ENCODE peak calls at places on chromosomes 16 and 17, in six cellular contexts. S is activated gamma-delta T cell treated with Interleukin-2 at 50 U/mL for 16 hours, P is ELR, M is T47D, C is iris pigment epithelial cell, A is HEK293T. U is an unnamed sample.

GRCh38 chr17:77796201-77796860 is 162.2 kb upstream of the TNRC6C start:
- DNase-seq in A (no peak), C (no peak), P (no peak), M (no peak), S (no peak), U (no peak)

GRCh38 chr17:72077326-72077960 is 43.4 kb upstream of the SOX9 start:
- DNase-seq in M (no peak), S (no peak), A (no peak), C (no peak), P (peak), U (no peak)

GRCh38 chr16:24346734-24347133 is 90.6 kb downstream of the CACNG3 start:
- DNase-seq in S (no peak), P (no peak), C (no peak), M (no peak), A (no peak), U (no peak)

GRCh38 chr17:6666077-6666521 is 14.5 kb downstream of the C17orf100 start:
- DNase-seq in P (peak), S (peak), M (peak), A (peak), C (peak), U (peak)

GRCh38 chr17:27755706-27756466 is 44.4 kb downstream of the NOS2 start:
- DNase-seq in P (no peak), C (no peak), A (no peak), S (no peak), M (no peak), U (no peak)

GRCh38 chr16:8863594-8864424 is 5.0 kb downstream of the CARHSP1 start:
- DNase-seq in C (no peak), M (peak), A (no peak), S (no peak), P (no peak), U (no peak)

GRCh38 chr17:57527437-57528083 is 217.5 kb downstream of the CCDC182 start:
- DNase-seq in C (no peak), P (no peak), S (no peak), A (no peak), M (no peak), U (no peak)

GRCh38 chr17:58333396-58334207 is 5.0 kb upstream of the TSPOAP1 start:
- DNase-seq in C (no peak), A (no peak), S (no peak), M (no peak), P (no peak), U (no peak)

GRCh38 chr16:67470314-67470713 is 10.6 kb downstream of the ATP6V0D1 start:
- DNase-seq in C (no peak), S (no peak), M (peak), P (no peak), A (no peak), U (peak)

GRCh38 chr17:82246365-82247174 is 17.7 kb downstream of the SLC16A3 start:
- DNase-seq in C (peak), M (no peak), P (peak), A (no peak), S (no peak), U (no peak)

GRCh38 chr16:27724491-27724878 is 174.5 kb downstream of the KATNIP start:
- DNase-seq in A (no peak), C (no peak), M (peak), S (no peak), P (no peak), U (peak)

GRCh38 chr17:35345926-35346771 is 27.3 kb downstream of the SLFN11 start:
- DNase-seq in C (peak), S (peak), M (peak), A (no peak), P (peak), U (no peak)

GRCh38 chr17:28536532-28537218 is 15.7 kb downstream of the UNC119 start:
- DNase-seq in P (no peak), A (no peak), C (no peak), S (no peak), M (peak), U (no peak)

GRCh38 chr17:77432791-77433190 is 292.0 kb downstream of the SEC14L1 start:
- DNase-seq in P (no peak), S (no peak), A (no peak), M (no peak), C (no peak), U (no peak)

GRCh38 chr16:63130942-63131341 is 1094.7 kb upstream of the CDH8 start:
- DNase-seq in A (no peak), P (no peak), C (no peak), M (no peak), S (no peak), U (no peak)

GRCh38 chr16:57690782-57691471 is 3.7 kb upstream of the DRC7 start:
- DNase-seq in C (no peak), P (peak), S (no peak), A (no peak), M (no peak), U (no peak)

GRCh38 chr16:15055141-15056053 is 477 bp downstream of the NTAN1 start:
- DNase-seq in A (no peak), M (no peak), C (peak), S (peak), P (peak), U (no peak)

GRCh38 chr16:67431805-67432476 is 1.0 kb downstream of the HSD11B2 start:
- DNase-seq in S (no peak), M (no peak), A (no peak), C (no peak), P (no peak), U (no peak)

U was measured in LNCaP clone FGC.